ENCODE peak calls at places on chromosomes 13 and 19, in ten cellular contexts. Q, U, J, V, Z, D, R, P, T and A are unnamed samples.

GRCh38 chr19:16153582-16154336 is 10.3 kb downstream of the HSH2D start:
- DNase-seq in T (no peak), P (no peak), R (no peak), J (no peak), D (no peak), V (peak; percentile 40), U (no peak), Q (no peak), Z (no peak), A (no peak)

GRCh38 chr13:98349731-98350305 is 172.7 kb upstream of the RNF113B start:
- DNase-seq in Q (peak; percentile 20), Z (no peak), R (no peak), J (no peak), U (no peak), D (peak; percentile 15), T (peak; percentile 25), P (no peak), V (peak; percentile 82), A (no peak)

GRCh38 chr13:113009743-113010509 is 40.9 kb downstream of the MCF2L start:
- DNase-seq in J (no peak), P (no peak), V (no peak), R (no peak), T (no peak), U (no peak), Z (peak; percentile 31), Q (no peak), D (no peak), A (no peak)

GRCh38 chr13:70255406-70255991 is 147.2 kb upstream of the KLHL1 start:
- DNase-seq in D (no peak), T (no peak), J (no peak), Z (no peak), U (no peak), R (no peak), Q (no peak), P (no peak), V (no peak), A (no peak)

GRCh38 chr19:47122359-47123335 is 8.0 kb upstream of the SAE1 start:
- DNase-seq in J (no peak), T (peak; percentile 82), D (no peak), Q (no peak), U (peak; percentile 87), R (no peak), Z (peak; percentile 87), V (no peak), P (no peak), A (peak; percentile 79)

GRCh38 chr19:39327990-39328705 is 7.5 kb upstream of the LRFN1 start:
- DNase-seq in T (peak; percentile 80), J (peak; percentile 83), P (peak; percentile 87), V (peak; percentile 78), U (peak; percentile 36), R (peak; percentile 95), Z (peak; percentile 77), D (peak; percentile 82), Q (peak; percentile 88), A (peak; percentile 69)

GRCh38 chr19:46913852-46914430 is 53.1 kb downstream of the ARHGAP35 start:
- DNase-seq in V (no peak), Q (no peak), R (no peak), J (no peak), Z (no peak), U (peak; percentile 65), T (peak; percentile 47), D (no peak), P (no peak), A (no peak)

GRCh38 chr13:46595136-46595917 is 42.4 kb downstream of the LRCH1 start:
- DNase-seq in Z (peak; percentile 43), P (peak; percentile 33), J (no peak), R (no peak), U (peak; percentile 49), V (no peak), T (peak; percentile 32), D (no peak), Q (no peak), A (peak; percentile 90)

GRCh38 chr13:77697208-77698103 is at the start of gene SLAIN1:
- DNase-seq in D (peak; percentile 82), Z (no peak), V (peak; percentile 89), U (peak; percentile 45), J (peak; percentile 73), T (peak; percentile 22), Q (peak; percentile 88), R (peak; percentile 54), P (peak; percentile 64), A (peak; percentile 22)

GRCh38 chr19:50378863-50379236 is 2.6 kb downstream of the NR1H2 start:
- DNase-seq in P (no peak), U (no peak), Z (no peak), Q (peak; percentile 21), V (no peak), T (no peak), D (no peak), J (no peak), R (no peak), A (no peak)

GRCh38 chr19:50377517-50377916 is 1.3 kb downstream of the NR1H2 start:
- DNase-seq in J (no peak), Q (peak; percentile 25), U (no peak), Z (no peak), D (no peak), T (no peak), P (no peak), R (no peak), V (no peak), A (no peak)

GRCh38 chr19:50376166-50377050 is at the start of gene NR1H2:
- DNase-seq in V (peak; percentile 99), Q (peak; percentile 96), U (peak; percentile 98), J (peak; percentile 94), T (peak; percentile 99), P (peak; percentile 95), D (peak; percentile 96), R (peak; percentile 95), Z (peak; percentile 99), A (peak; percentile 98)

GRCh38 chr19:50378169-50378862 is 2.1 kb downstream of the NR1H2 start:
- DNase-seq in T (no peak), V (no peak), D (no peak), Z (no peak), P (no peak), Q (peak; percentile 27), R (no peak), J (no peak), U (no peak), A (no peak)

DNA sequence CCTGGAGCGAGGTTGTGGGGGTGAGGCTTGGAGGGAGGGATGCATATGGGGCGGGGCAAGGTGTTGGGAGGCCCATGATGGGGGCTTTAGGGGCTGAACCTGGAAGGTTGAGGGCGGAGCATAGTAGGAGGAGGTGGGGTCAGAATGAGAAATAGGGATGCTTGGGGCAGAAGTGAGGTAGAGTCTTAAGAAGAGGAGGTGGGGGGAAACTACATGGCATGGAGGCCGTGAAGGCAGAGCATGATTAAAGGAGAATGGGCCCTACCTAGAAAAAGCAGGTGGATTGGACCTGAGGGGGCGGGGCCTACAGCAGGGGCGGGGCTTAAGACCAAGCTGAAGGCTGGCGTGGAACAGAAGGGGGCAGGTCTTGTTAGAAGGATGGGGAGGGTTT is 789 bp downstream of the NR1H2 start:
- DNase-seq in U (no peak), D (no peak), T (peak; percentile 23), Q (peak; percentile 67), R (no peak), V (peak; percentile 74), J (no peak), P (peak; percentile 46), Z (peak; percentile 16), A (peak; percentile 37)
- H3K4me3 ChIP-seq in U (peak overlapping the region; percentile 38), D (peak overlapping the region; percentile 99), T (peak overlapping the region; percentile 43), Q (peak overlapping the region; percentile 94), R (no peak overlapping the region), V (no peak overlapping the region), J (peak overlapping the region; percentile 66), P (peak overlapping the region; percentile 91), Z (peak overlapping the region; percentile 42), A (peak overlapping the region; percentile 15)

DNA sequence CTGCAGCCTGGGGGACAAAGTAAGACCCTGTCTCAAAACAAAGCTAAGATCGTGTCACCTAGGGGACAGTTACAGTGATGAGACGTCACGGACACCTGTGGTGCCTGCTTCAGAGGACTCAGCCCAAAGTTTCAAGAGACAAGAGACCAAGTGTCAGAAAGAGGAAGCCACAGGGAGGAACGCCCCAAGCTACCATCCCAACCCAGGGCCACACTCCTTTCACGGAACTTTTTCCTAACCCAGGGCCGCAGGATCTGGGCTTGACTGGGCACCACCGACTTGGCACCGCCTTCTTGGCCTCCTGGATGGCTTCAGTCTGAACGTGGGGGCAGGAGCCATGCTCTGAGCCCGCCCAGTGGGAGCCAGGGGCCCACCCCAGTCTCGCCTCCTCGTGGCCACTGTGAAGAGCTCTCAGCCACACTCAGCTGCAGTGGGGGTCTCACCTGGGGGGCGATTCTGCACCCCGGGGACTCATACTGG is 8.5 kb downstream of the MOB3A start:
- DNase-seq in T (no peak), D (no peak), V (no peak), Q (no peak), J (peak; percentile 46), U (no peak), P (no peak), R (no peak), Z (no peak), A (no peak)
- H3K4me3 ChIP-seq in T (no peak overlapping the region), D (no peak overlapping the region), V (no peak overlapping the region), Q (no peak overlapping the region), J (no peak overlapping the region), U (no peak overlapping the region), P (no peak overlapping the region), R (no peak overlapping the region), Z (no peak overlapping the region), A (no peak overlapping the region)

GRCh38 chr19:56838680-56838929 is 1.9 kb downstream of the PEG3 start:
- DNase-seq in Q (no peak), D (no peak), J (no peak), V (no peak), U (no peak), T (no peak), P (no peak), R (no peak), Z (no peak), A (no peak)
- H3K4me3 ChIP-seq in Q (peak overlapping the region; percentile 39), D (peak overlapping the region; percentile 70), J (peak overlapping the region; percentile 60), V (peak overlapping the region; percentile 49), U (peak overlapping the region; percentile 17), T (peak overlapping the region; percentile 37), P (peak overlapping the region; percentile 34), R (peak overlapping the region; percentile 41), Z (no peak overlapping the region), A (no peak overlapping the region)

GRCh38 chr19:2121416-2122051 is 24.8 kb downstream of the IZUMO4 start:
- DNase-seq in R (no peak), V (no peak), P (no peak), J (no peak), T (no peak), U (no peak), Z (no peak), D (no peak), Q (no peak), A (no peak)

GRCh38 chr19:2122982-2123381 is 26.3 kb downstream of the IZUMO4 start:
- DNase-seq in Q (no peak), T (no peak), P (no peak), U (no peak), V (no peak), R (no peak), Z (no peak), J (no peak), D (no peak), A (no peak)

GRCh38 chr19:2123682-2124387 is 27.1 kb downstream of the IZUMO4 start:
- DNase-seq in J (no peak), P (no peak), D (no peak), T (peak; percentile 15), V (peak; percentile 49), R (no peak), Z (no peak), Q (no peak), U (peak; percentile 5), A (peak; percentile 13)

GRCh38 chr19:2120821-2121220 is 24.1 kb downstream of the IZUMO4 start:
- DNase-seq in Q (no peak), Z (no peak), U (no peak), J (no peak), P (no peak), T (no peak), R (no peak), V (no peak), D (no peak), A (no peak)

GRCh38 chr19:2122251-2122650 is 25.5 kb downstream of the IZUMO4 start:
- DNase-seq in J (no peak), U (no peak), P (no peak), Q (no peak), D (no peak), V (no peak), R (no peak), T (no peak), Z (no peak), A (no peak)
- H3K4me3 ChIP-seq in J (no peak overlapping the region), U (no peak overlapping the region), P (no peak overlapping the region), Q (no peak overlapping the region), D (no peak overlapping the region), V (no peak overlapping the region), R (no peak overlapping the region), T (no peak overlapping the region), Z (no peak overlapping the region), A (no peak overlapping the region)